ENCODE peak calls at places on chromosomes 5 and 9, in eight cellular contexts. One of them, this sample, is unnamed.

GRCh38 chr5:107092695-107093094 is 578.0 kb downstream of the EFNA5 start:
- DNase-seq in Caco-2: no peak
- DNase-seq in IMR-90: no peak
- DNase-seq in glutamatergic neuron: no peak
- DNase-seq in posterior vena cava: no peak
- DNase-seq in RPMI7951: no peak
- DNase-seq in NCI-H774: no peak
- DNase-seq in naive thymus-derived CD8-positive, alpha-beta T cell: no peak
- DNase-seq in this sample: no peak

GRCh38 chr9:110088099-110088498 is 119.9 kb downstream of the C9orf152 start:
- DNase-seq in posterior vena cava: no peak
- DNase-seq in glutamatergic neuron: no peak
- DNase-seq in NCI-H774: no peak
- DNase-seq in Caco-2: peak
- DNase-seq in IMR-90: no peak
- DNase-seq in naive thymus-derived CD8-positive, alpha-beta T cell: no peak
- DNase-seq in RPMI7951: peak
- DNase-seq in this sample: no peak

GRCh38 chr5:50722223-50722622 is 55.8 kb downstream of the PARP8 start:
- DNase-seq in IMR-90: no peak
- DNase-seq in glutamatergic neuron: no peak
- DNase-seq in RPMI7951: no peak
- DNase-seq in naive thymus-derived CD8-positive, alpha-beta T cell: no peak
- DNase-seq in posterior vena cava: no peak
- DNase-seq in NCI-H774: no peak
- DNase-seq in Caco-2: no peak
- DNase-seq in this sample: no peak

GRCh38 chr9:136438548-136438908 is 1.1 kb downstream of the INPP5E start:
- DNase-seq in NCI-H774: no peak
- DNase-seq in IMR-90: peak
- DNase-seq in Caco-2: no peak
- DNase-seq in naive thymus-derived CD8-positive, alpha-beta T cell: no peak
- DNase-seq in posterior vena cava: no peak
- DNase-seq in glutamatergic neuron: peak
- DNase-seq in RPMI7951: peak
- DNase-seq in this sample: no peak

GRCh38 chr5:78889759-78890158 is 95.4 kb downstream of the ARSB start:
- DNase-seq in naive thymus-derived CD8-positive, alpha-beta T cell: no peak
- DNase-seq in posterior vena cava: no peak
- DNase-seq in IMR-90: peak
- DNase-seq in NCI-H774: no peak
- DNase-seq in RPMI7951: peak
- DNase-seq in Caco-2: no peak
- DNase-seq in glutamatergic neuron: no peak
- DNase-seq in this sample: no peak

GRCh38 chr9:113349434-113350337 is at the start of gene BSPRY:
- DNase-seq in RPMI7951: no peak
- DNase-seq in Caco-2: no peak
- DNase-seq in naive thymus-derived CD8-positive, alpha-beta T cell: peak
- DNase-seq in posterior vena cava: peak
- DNase-seq in NCI-H774: peak
- DNase-seq in IMR-90: no peak
- DNase-seq in glutamatergic neuron: peak
- DNase-seq in this sample: no peak

GRCh38 chr5:115194671-115195070 is 25.0 kb upstream of the TRIM36 start:
- DNase-seq in NCI-H774: no peak
- DNase-seq in naive thymus-derived CD8-positive, alpha-beta T cell: no peak
- DNase-seq in RPMI7951: peak
- DNase-seq in IMR-90: no peak
- DNase-seq in posterior vena cava: no peak
- DNase-seq in glutamatergic neuron: no peak
- DNase-seq in Caco-2: no peak
- DNase-seq in this sample: no peak

GRCh38 chr5:159826351-159827222 is 89.7 kb upstream of the ADRA1B start:
- DNase-seq in glutamatergic neuron: no peak
- DNase-seq in IMR-90: peak
- DNase-seq in RPMI7951: peak
- DNase-seq in posterior vena cava: no peak
- DNase-seq in naive thymus-derived CD8-positive, alpha-beta T cell: no peak
- DNase-seq in NCI-H774: no peak
- DNase-seq in Caco-2: no peak
- DNase-seq in this sample: no peak

GRCh38 chr9:128771094-128771721 is 519 bp downstream of the ZER1 start:
- DNase-seq in naive thymus-derived CD8-positive, alpha-beta T cell: peak
- DNase-seq in NCI-H774: no peak
- DNase-seq in Caco-2: peak
- DNase-seq in glutamatergic neuron: peak
- DNase-seq in posterior vena cava: no peak
- DNase-seq in RPMI7951: peak
- DNase-seq in IMR-90: peak
- DNase-seq in this sample: no peak

GRCh38 chr9:93569775-93570174 is 6.6 kb upstream of the PHF2 start:
- DNase-seq in NCI-H774: no peak
- DNase-seq in IMR-90: no peak
- DNase-seq in RPMI7951: no peak
- DNase-seq in naive thymus-derived CD8-positive, alpha-beta T cell: no peak
- DNase-seq in glutamatergic neuron: no peak
- DNase-seq in Caco-2: no peak
- DNase-seq in posterior vena cava: no peak
- DNase-seq in this sample: no peak

GRCh38 chr5:179422213-179422839 is 77.1 kb upstream of the ADAMTS2 start:
- DNase-seq in Caco-2: no peak
- DNase-seq in IMR-90: no peak
- DNase-seq in naive thymus-derived CD8-positive, alpha-beta T cell: no peak
- DNase-seq in glutamatergic neuron: no peak
- DNase-seq in NCI-H774: no peak
- DNase-seq in RPMI7951: no peak
- DNase-seq in posterior vena cava: no peak
- DNase-seq in this sample: no peak

GRCh38 chr9:16794871-16795639 is 75.4 kb downstream of the BNC2 start:
- DNase-seq in RPMI7951: peak
- DNase-seq in posterior vena cava: peak
- DNase-seq in IMR-90: peak
- DNase-seq in Caco-2: no peak
- DNase-seq in naive thymus-derived CD8-positive, alpha-beta T cell: no peak
- DNase-seq in NCI-H774: no peak
- DNase-seq in glutamatergic neuron: no peak
- DNase-seq in this sample: no peak

GRCh38 chr5:9283021-9283420 is 262.9 kb downstream of the SEMA5A start:
- DNase-seq in glutamatergic neuron: no peak
- DNase-seq in naive thymus-derived CD8-positive, alpha-beta T cell: no peak
- DNase-seq in IMR-90: peak
- DNase-seq in Caco-2: no peak
- DNase-seq in NCI-H774: no peak
- DNase-seq in posterior vena cava: no peak
- DNase-seq in RPMI7951: peak
- DNase-seq in this sample: no peak

GRCh38 chr5:107476783-107477182 is 194.0 kb downstream of the EFNA5 start:
- DNase-seq in naive thymus-derived CD8-positive, alpha-beta T cell: no peak
- DNase-seq in NCI-H774: peak
- DNase-seq in posterior vena cava: no peak
- DNase-seq in RPMI7951: no peak
- DNase-seq in IMR-90: no peak
- DNase-seq in Caco-2: no peak
- DNase-seq in glutamatergic neuron: no peak
- DNase-seq in this sample: no peak

GRCh38 chr5:141508808-141509611 is 20.1 kb downstream of the PCDHGC5 start:
- DNase-seq in NCI-H774: no peak
- DNase-seq in naive thymus-derived CD8-positive, alpha-beta T cell: no peak
- DNase-seq in glutamatergic neuron: peak
- DNase-seq in RPMI7951: peak
- DNase-seq in IMR-90: peak
- DNase-seq in Caco-2: no peak
- DNase-seq in posterior vena cava: peak
- DNase-seq in this sample: peak

GRCh38 chr9:4585135-4585534 is 77.0 kb upstream of the PLPP6 start:
- DNase-seq in IMR-90: no peak
- DNase-seq in glutamatergic neuron: no peak
- DNase-seq in RPMI7951: no peak
- DNase-seq in NCI-H774: no peak
- DNase-seq in posterior vena cava: no peak
- DNase-seq in Caco-2: no peak
- DNase-seq in naive thymus-derived CD8-positive, alpha-beta T cell: no peak
- DNase-seq in this sample: no peak

GRCh38 chr5:106873558-106873957 is 797.2 kb downstream of the EFNA5 start:
- DNase-seq in posterior vena cava: no peak
- DNase-seq in IMR-90: no peak
- DNase-seq in glutamatergic neuron: no peak
- DNase-seq in Caco-2: no peak
- DNase-seq in naive thymus-derived CD8-positive, alpha-beta T cell: no peak
- DNase-seq in RPMI7951: peak
- DNase-seq in NCI-H774: no peak
- DNase-seq in this sample: no peak

GRCh38 chr9:130927995-130928900 is 10.8 kb downstream of the FIBCD1 start:
- DNase-seq in glutamatergic neuron: no peak
- DNase-seq in IMR-90: peak
- DNase-seq in Caco-2: no peak
- DNase-seq in posterior vena cava: no peak
- DNase-seq in RPMI7951: peak
- DNase-seq in naive thymus-derived CD8-positive, alpha-beta T cell: no peak
- DNase-seq in NCI-H774: no peak
- DNase-seq in this sample: no peak

GRCh38 chr5:179623906-179624741 is 653 bp upstream of the HNRNPH1 start:
- DNase-seq in IMR-90: peak
- DNase-seq in NCI-H774: no peak
- DNase-seq in posterior vena cava: peak
- DNase-seq in RPMI7951: peak
- DNase-seq in Caco-2: no peak
- DNase-seq in naive thymus-derived CD8-positive, alpha-beta T cell: no peak
- DNase-seq in glutamatergic neuron: peak
- DNase-seq in this sample: peak

GRCh38 chr5:159965031-159965837 is 43.7 kb upstream of the TTC1 start:
- DNase-seq in naive thymus-derived CD8-positive, alpha-beta T cell: no peak
- DNase-seq in Caco-2: peak
- DNase-seq in posterior vena cava: peak
- DNase-seq in NCI-H774: peak
- DNase-seq in RPMI7951: peak
- DNase-seq in IMR-90: peak
- DNase-seq in glutamatergic neuron: peak
- DNase-seq in this sample: peak

GRCh38 chr5:127358782-127359181 is 68.2 kb downstream of the MEGF10 start:
- DNase-seq in naive thymus-derived CD8-positive, alpha-beta T cell: no peak
- DNase-seq in RPMI7951: peak
- DNase-seq in IMR-90: no peak
- DNase-seq in posterior vena cava: no peak
- DNase-seq in glutamatergic neuron: no peak
- DNase-seq in Caco-2: no peak
- DNase-seq in NCI-H774: no peak
- DNase-seq in this sample: no peak

GRCh38 chr5:17219431-17219830 is 2.0 kb downstream of the BASP1 start:
- DNase-seq in naive thymus-derived CD8-positive, alpha-beta T cell: no peak
- DNase-seq in posterior vena cava: no peak
- DNase-seq in NCI-H774: no peak
- DNase-seq in glutamatergic neuron: no peak
- DNase-seq in Caco-2: no peak
- DNase-seq in IMR-90: no peak
- DNase-seq in RPMI7951: no peak
- DNase-seq in this sample: peak